ENCODE peak calls at places on chromosomes 7 and 10, in seven cellular contexts. Y is PC-3; A is pancreas; V is hepatocyte; O is prostate gland; E is CD8-positive, alpha-beta T cell; S is A673. C is an unnamed sample.

GRCh38 chr7:152369518-152369917 is 66.3 kb downstream of the KMT2C start:
- DNase-seq in S (no peak), V (no peak), Y (no peak), O (no peak), E (no peak), A (no peak), C (no peak)

GRCh38 chr10:110356628-110357245 is 52.0 kb upstream of the SMNDC1 start:
- DNase-seq in Y (peak; percentile 79), E (peak; percentile 62), A (no peak), V (no peak), S (no peak), O (peak; percentile 10), C (no peak)

GRCh38 chr7:50302486-50303081 is 1.9 kb upstream of the IKZF1 start:
- DNase-seq in A (no peak), Y (no peak), S (no peak), O (no peak), E (no peak), V (no peak), C (no peak)

GRCh38 chr7:108178393-108178792 is 48.2 kb upstream of the LAMB4 start:
- DNase-seq in V (no peak), A (peak; percentile 89), E (no peak), S (no peak), O (no peak), Y (no peak), C (peak; percentile 35)

GRCh38 chr7:1741751-1742554 is 71.9 kb downstream of the ELFN1 start:
- DNase-seq in E (no peak), S (no peak), A (peak; percentile 61), V (no peak), O (no peak), Y (peak; percentile 68), C (peak; percentile 38)

GRCh38 chr7:76011437-76011836 is 17.0 kb upstream of the TMEM120A start:
- DNase-seq in A (peak; percentile 5), O (no peak), V (peak; percentile 46), S (no peak), Y (no peak), E (no peak), C (peak; percentile 86)

GRCh38 chr10:132784582-132785432 is 1.1 kb downstream of the NKX6-2 start:
- DNase-seq in S (no peak), A (peak; percentile 80), Y (no peak), V (no peak), O (no peak), E (no peak), C (no peak)

GRCh38 chr10:116880716-116881440 is 31.6 kb downstream of the ENO4 start:
- DNase-seq in S (no peak), A (no peak), V (no peak), O (no peak), E (no peak), Y (no peak), C (peak; percentile 92)

GRCh38 chr7:44587843-44588711 is 6.0 kb upstream of the TMED4 start:
- DNase-seq in S (peak; percentile 67), O (peak; percentile 58), A (no peak), V (peak; percentile 64), E (peak; percentile 72), Y (peak; percentile 77), C (peak; percentile 41)

GRCh38 chr7:142407939-142408573 is 150.2 kb upstream of the PRSS58 start:
- DNase-seq in Y (no peak), V (no peak), O (no peak), S (no peak), A (no peak), E (no peak), C (no peak)

GRCh38 chr7:28641752-28642546 is 229.6 kb downstream of the CREB5 start:
- DNase-seq in O (no peak), Y (no peak), V (no peak), S (no peak), A (no peak), E (no peak), C (no peak)

GRCh38 chr7:28640026-28640425 is 227.7 kb downstream of the CREB5 start:
- DNase-seq in S (no peak), O (no peak), V (peak; percentile 33), E (no peak), Y (no peak), A (no peak), C (no peak)

GRCh38 chr7:28643369-28644340 is 231.3 kb downstream of the CREB5 start:
- DNase-seq in E (no peak), O (no peak), A (no peak), S (no peak), V (no peak), Y (no peak), C (no peak)

GRCh38 chr7:28638914-28639313 is 226.6 kb downstream of the CREB5 start:
- DNase-seq in S (no peak), A (no peak), E (no peak), V (no peak), Y (peak; percentile 7), O (no peak), C (no peak)
- H3K4me1 ChIP-seq in S (no peaks in the 10 kb centered on the region), A (no peaks in the 10 kb centered on the region), E (no peaks in the 10 kb centered on the region), V (peaks cover 4% of the 10 kb centered on the region), Y (peaks cover 17% of the 10 kb centered on the region), O (no peaks in the 10 kb centered on the region), C (no peaks in the 10 kb centered on the region)

GRCh38 chr10:119667562-119668328 is 16.6 kb downstream of the BAG3 start:
- DNase-seq in Y (peak; percentile 96), O (peak; percentile 50), A (peak; percentile 82), S (peak; percentile 67), V (peak; percentile 76), E (no peak), C (peak; percentile 87)
- H3K4me1 ChIP-seq in Y (peaks cover 65% of the 10 kb centered on the region), O (peaks cover 15% of the 10 kb centered on the region), A (peaks cover 28% of the 10 kb centered on the region), S (peaks cover 34% of the 10 kb centered on the region), V (peaks cover 35% of the 10 kb centered on the region), E (peaks cover 18% of the 10 kb centered on the region), C (peaks cover 20% of the 10 kb centered on the region)

DNA sequence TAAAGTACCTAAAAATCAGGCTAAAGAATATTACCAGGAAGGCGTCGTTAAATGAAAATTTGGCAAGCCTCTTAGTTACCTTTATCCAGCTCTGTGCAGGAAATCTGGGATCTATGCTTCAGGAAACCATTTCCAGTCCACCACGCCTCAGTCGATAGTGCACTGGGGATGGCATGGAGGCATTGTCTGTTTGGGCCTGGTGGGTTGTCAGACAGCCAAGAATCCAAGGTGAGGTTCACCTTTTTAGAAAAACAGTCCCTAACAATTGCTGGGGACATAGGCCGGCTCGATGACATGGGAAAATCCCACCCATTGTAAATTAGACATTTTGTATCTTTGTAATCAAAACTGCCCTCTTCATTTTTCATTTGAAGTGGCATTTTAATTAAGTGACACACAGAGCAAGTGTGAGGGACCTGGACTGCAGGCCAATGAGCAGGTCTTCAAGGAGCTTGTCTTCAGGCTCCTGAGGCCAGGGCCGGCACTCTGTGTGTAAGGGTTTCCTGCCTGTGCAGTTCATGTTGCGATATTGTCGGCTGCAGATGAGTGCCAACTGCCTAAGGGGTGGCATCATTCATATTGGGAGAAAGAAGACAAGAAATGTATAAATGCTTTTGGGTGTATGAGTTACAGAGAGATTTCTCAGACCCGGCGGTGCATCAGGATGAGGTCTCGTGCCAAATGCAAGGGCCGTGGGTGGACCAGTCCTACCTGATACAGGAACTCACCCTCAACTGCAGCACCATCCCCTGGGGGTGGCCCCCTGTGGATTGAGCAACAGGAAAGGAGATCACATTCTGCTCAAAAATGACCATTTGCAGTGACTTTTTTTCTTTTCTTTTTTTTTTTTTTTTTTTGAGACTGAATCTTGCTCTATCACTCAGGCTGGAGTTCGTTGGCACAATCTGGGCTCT is 80.8 kb downstream of the PTPRE start:
- DNase-seq in O (no peak), Y (no peak), E (no peak), A (no peak), S (peak; percentile 50), V (no peak), C (no peak)
- H3K4me1 ChIP-seq in O (no peaks in the 10 kb centered on the region), Y (peaks cover 15% of the 10 kb centered on the region), E (peaks cover 11% of the 10 kb centered on the region), A (peaks cover 4% of the 10 kb centered on the region), S (peaks cover 65% of the 10 kb centered on the region), V (peaks cover 4% of the 10 kb centered on the region), C (peaks cover 9% of the 10 kb centered on the region)

GRCh38 chr10:124142960-124143359 is 49.6 kb upstream of the CHST15 start:
- DNase-seq in S (no peak), A (no peak), V (no peak), O (no peak), E (no peak), Y (no peak), C (no peak)

GRCh38 chr10:124145109-124145860 is 51.9 kb upstream of the CHST15 start:
- DNase-seq in Y (no peak), A (no peak), E (no peak), V (no peak), S (peak; percentile 59), O (no peak), C (no peak)

GRCh38 chr10:124143721-124144120 is 50.3 kb upstream of the CHST15 start:
- DNase-seq in E (no peak), O (no peak), S (no peak), Y (no peak), V (no peak), A (no peak), C (no peak)

GRCh38 chr10:124146491-124146890 is 53.1 kb upstream of the CHST15 start:
- DNase-seq in A (no peak), Y (no peak), E (no peak), O (no peak), S (no peak), V (no peak), C (no peak)

GRCh38 chr10:124144536-124144935 is 51.1 kb upstream of the CHST15 start:
- DNase-seq in Y (no peak), O (no peak), A (no peak), V (no peak), E (no peak), S (peak; percentile 37), C (no peak)
- H3K4me1 ChIP-seq in Y (no peaks in the 10 kb centered on the region), O (no peaks in the 10 kb centered on the region), A (no peaks in the 10 kb centered on the region), V (no peaks in the 10 kb centered on the region), E (no peaks in the 10 kb centered on the region), S (peaks cover 17% of the 10 kb centered on the region), C (peaks cover 4% of the 10 kb centered on the region)

GRCh38 chr10:32950457-32951109 is 7.4 kb downstream of the ITGB1 start:
- DNase-seq in V (no peak), A (no peak), E (no peak), O (no peak), S (peak; percentile 13), Y (peak; percentile 72), C (no peak)

GRCh38 chr10:32952541-32953276 is 5.3 kb downstream of the ITGB1 start:
- DNase-seq in S (no peak), V (no peak), Y (no peak), O (no peak), E (no peak), A (no peak), C (no peak)

GRCh38 chr10:32951111-32951510 is 6.9 kb downstream of the ITGB1 start:
- DNase-seq in Y (no peak), S (no peak), E (no peak), V (no peak), A (no peak), O (no peak), C (no peak)

GRCh38 chr10:32953277-32953927 is 4.6 kb downstream of the ITGB1 start:
- DNase-seq in S (no peak), Y (no peak), A (no peak), V (no peak), O (no peak), E (no peak), C (no peak)

GRCh38 chr10:32952094-32952493 is 5.9 kb downstream of the ITGB1 start:
- DNase-seq in O (no peak), Y (no peak), E (no peak), A (no peak), V (no peak), S (no peak), C (no peak)
- H3K4me1 ChIP-seq in O (peaks cover 5% of the 10 kb centered on the region), Y (peaks cover 81% of the 10 kb centered on the region), E (peaks cover 33% of the 10 kb centered on the region), A (peaks cover 30% of the 10 kb centered on the region), V (peaks cover 49% of the 10 kb centered on the region), S (peaks cover 60% of the 10 kb centered on the region), C (peaks cover 20% of the 10 kb centered on the region)

C was measured in SJCRH30.